ENCODE peak calls at places on chromosomes 6 and 20, in seven cellular contexts. R is cardiac muscle cell, Q is astrocyte of the spinal cord, L is SK-N-SH, O is adipocyte, B is AG10803, F is lower lobe of right lung. N is an unnamed sample.

GRCh38 chr6:130381459-130382380 is 15.9 kb downstream of the TMEM200A start:
- DNase-seq in O (no peak), R (no peak), L (no peak), B (no peak), Q (no peak), F (no peak), N (no peak)

GRCh38 chr6:18099501-18099900 is 23.0 kb downstream of the NHLRC1 start:
- DNase-seq in O (no peak), L (no peak), B (no peak), R (no peak), Q (peak), F (no peak), N (no peak)

GRCh38 chr20:44173116-44173515 is 13.9 kb downstream of the JPH2 start:
- DNase-seq in L (no peak), F (no peak), R (no peak), O (no peak), B (no peak), Q (no peak), N (no peak)

GRCh38 chr6:17725083-17725482 is 18.4 kb upstream of the NUP153 start:
- DNase-seq in L (peak), O (no peak), B (peak), R (peak), Q (peak), F (no peak), N (peak)

GRCh38 chr20:13220194-13220856 is 749 bp upstream of the ISM1 start:
- DNase-seq in L (peak), R (peak), Q (peak), B (peak), O (peak), F (peak), N (peak)

GRCh38 chr20:6121504-6121903 is 1.3 kb downstream of the FERMT1 start:
- DNase-seq in O (no peak), F (no peak), R (no peak), Q (no peak), L (no peak), B (no peak), N (no peak)

GRCh38 chr6:95203153-95203754 is 374.1 kb upstream of the MANEA start:
- DNase-seq in B (no peak), L (peak), F (no peak), Q (peak), R (peak), O (peak), N (peak)

GRCh38 chr6:73079611-73079955 is 145.7 kb downstream of the KHDC1L start:
- DNase-seq in B (peak), L (no peak), Q (peak), R (no peak), O (peak), F (no peak), N (peak)

GRCh38 chr20:20367681-20368413 is at the start of gene INSM1:
- DNase-seq in F (no peak), Q (no peak), R (no peak), L (peak), B (no peak), O (no peak), N (no peak)

GRCh38 chr6:17998442-17998841 is 11.0 kb upstream of the KIF13A start:
- DNase-seq in R (no peak), O (no peak), F (no peak), Q (no peak), B (peak), L (no peak), N (no peak)

DNA sequence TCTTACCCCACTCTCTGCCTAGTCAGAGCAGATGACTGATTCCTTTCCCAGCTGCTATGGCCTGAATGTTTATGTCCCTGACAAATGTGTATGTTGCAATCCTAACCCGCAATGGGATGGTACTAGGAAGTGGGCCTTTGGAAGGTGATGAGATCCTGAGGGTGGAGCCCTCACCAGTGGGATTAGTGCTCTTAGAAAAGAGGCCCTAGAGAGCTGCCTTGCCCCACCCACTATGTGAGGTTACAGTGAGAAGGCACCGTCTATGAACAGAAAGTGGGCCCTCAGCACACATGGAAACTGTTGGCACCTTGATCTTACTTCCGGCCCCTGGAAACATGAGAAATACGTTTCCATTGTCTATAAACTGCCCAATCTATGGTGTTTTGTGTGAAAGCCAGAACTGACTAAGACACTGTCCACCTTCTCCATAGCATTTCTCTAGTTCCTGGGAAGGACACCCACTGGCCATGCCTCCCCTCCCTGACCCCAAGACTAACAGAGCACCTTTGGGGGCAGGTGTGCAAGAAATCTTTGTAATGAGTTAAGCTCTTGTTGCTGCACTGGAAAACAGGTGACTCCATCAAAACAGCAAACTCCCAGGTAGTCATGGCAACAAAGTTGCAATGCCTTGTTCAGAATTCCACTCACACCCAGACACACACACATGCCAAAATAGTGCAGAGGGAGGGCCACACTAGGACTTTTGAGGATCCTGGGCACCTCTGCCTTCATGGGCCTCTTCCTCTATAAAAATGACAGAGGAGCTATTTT is 16.2 kb downstream of the GABRR2 start:
- DNase-seq in B (peak), R (no peak), O (peak), Q (peak), F (no peak), L (no peak), N (peak)
- H3K4me3 ChIP-seq in B (no peak), R (no peak), O (no peak), Q (no peak), F (no peak), L (no peak), N (no peak)

GRCh38 chr20:61292391-61292790 is 40.3 kb downstream of the CDH4 start:
- DNase-seq in L (no peak), Q (no peak), F (no peak), R (no peak), B (no peak), O (no peak), N (no peak)

GRCh38 chr20:61289166-61289565 is 37.1 kb downstream of the CDH4 start:
- DNase-seq in L (no peak), B (no peak), Q (no peak), F (no peak), O (no peak), R (no peak), N (no peak)

GRCh38 chr20:61290721-61291120 is 38.7 kb downstream of the CDH4 start:
- DNase-seq in O (no peak), B (no peak), Q (no peak), R (no peak), L (no peak), F (no peak), N (no peak)

GRCh38 chr20:61292821-61293612 is 41.0 kb downstream of the CDH4 start:
- DNase-seq in Q (no peak), B (no peak), O (no peak), L (no peak), F (no peak), R (no peak), N (no peak)

GRCh38 chr20:61291166-61291829 is 39.2 kb downstream of the CDH4 start:
- DNase-seq in B (no peak), R (no peak), L (no peak), O (no peak), F (no peak), Q (no peak), N (no peak)
- H3K4me3 ChIP-seq in B (no peak), R (no peak), L (no peak), O (no peak), F (no peak), Q (no peak), N (no peak)

DNA sequence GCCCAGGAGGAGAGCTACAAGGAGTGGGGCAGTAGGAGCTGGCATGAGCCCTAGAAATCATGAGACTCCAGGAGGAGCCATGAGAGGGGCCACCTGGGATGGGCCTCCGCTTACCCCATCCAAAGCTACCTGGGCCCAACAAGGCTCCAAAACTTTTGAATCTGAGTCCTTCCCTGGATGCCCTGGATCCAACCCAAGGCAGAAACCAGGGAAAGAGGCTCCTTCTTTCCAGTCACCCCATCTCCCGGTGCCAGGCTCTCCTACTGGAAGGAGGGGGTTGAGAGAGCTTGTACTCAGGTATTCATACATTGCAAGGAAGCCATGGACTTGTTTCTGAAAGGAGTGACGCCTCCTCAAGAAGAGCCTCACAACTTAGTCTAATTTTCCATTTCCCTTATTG is 7.8 kb upstream of the SIRPG start:
- DNase-seq in B (no peak), O (no peak), Q (no peak), R (no peak), L (no peak), F (no peak), N (no peak)
- H3K4me3 ChIP-seq in B (no peak), O (no peak), Q (no peak), R (no peak), L (no peak), F (no peak), N (no peak)

GRCh38 chr6:97275809-97276208 is 7.2 kb downstream of the MMS22L start:
- DNase-seq in O (no peak), L (no peak), B (no peak), R (no peak), F (no peak), Q (no peak), N (no peak)

GRCh38 chr6:97282726-97283617 is at the start of gene MMS22L:
- DNase-seq in R (peak), L (peak), Q (peak), F (peak), O (peak), B (peak), N (peak)

GRCh38 chr6:97282238-97282725 is 734 bp downstream of the MMS22L start:
- DNase-seq in F (no peak), B (peak), O (peak), Q (peak), L (peak), R (peak), N (peak)

DNA sequence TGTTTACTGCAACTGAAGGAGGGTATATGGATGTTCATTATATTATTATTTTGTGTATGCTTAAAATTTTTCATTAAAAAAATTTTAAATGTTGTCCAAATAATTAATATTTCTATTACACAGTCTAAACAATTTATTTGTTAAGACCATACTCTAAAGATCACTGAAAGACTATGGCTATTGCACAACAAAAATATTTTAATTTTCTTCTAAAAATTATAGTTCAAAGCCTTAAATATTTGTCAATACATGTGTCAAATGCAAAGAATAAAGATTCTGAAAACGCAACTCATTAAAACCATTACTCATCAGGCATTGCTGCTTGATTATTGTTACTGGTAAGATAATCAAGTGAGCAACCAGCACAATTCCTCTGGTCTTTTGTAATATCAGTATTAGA is 2.2 kb downstream of the MMS22L start:
- DNase-seq in F (no peak), R (no peak), L (no peak), B (no peak), Q (no peak), O (no peak), N (no peak)
- H3K4me3 ChIP-seq in F (no peak), R (no peak), L (no peak), B (no peak), Q (no peak), O (no peak), N (no peak)

GRCh38 chr6:10418361-10418861 is 3.5 kb upstream of the TFAP2A start:
- DNase-seq in B (no peak), Q (no peak), F (no peak), R (no peak), O (no peak), L (no peak), N (no peak)
- H3K4me3 ChIP-seq in B (no peak), Q (no peak), F (no peak), R (no peak), O (no peak), L (no peak), N (no peak)

DNA sequence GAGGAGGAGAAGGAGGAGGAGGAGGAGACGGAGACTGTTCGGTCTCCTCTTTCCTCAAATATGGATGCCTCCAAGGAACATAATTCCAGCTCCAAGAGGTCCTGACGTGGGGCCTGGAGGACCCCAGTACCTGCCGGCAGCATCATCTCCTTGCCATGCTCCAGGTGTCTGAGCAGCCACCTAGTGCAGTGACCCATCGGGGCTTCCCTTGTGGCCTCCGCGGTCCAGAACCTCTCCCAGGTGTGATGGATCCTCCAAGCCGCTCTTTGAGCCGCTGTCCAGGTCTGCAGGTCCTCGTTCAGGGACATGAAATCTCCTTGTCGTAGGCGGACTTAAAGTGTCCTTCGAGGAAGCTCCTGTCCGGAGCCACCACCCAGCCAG is 35.8 kb upstream of the HLA-C start:
- DNase-seq in Q (no peak), L (no peak), O (no peak), B (no peak), R (no peak), F (no peak), N (no peak)
- H3K4me3 ChIP-seq in Q (no peak), L (no peak), O (no peak), B (no peak), R (no peak), F (peak), N (no peak)

GRCh38 chr6:32255212-32256153 is 31.6 kb upstream of the NOTCH4 start:
- DNase-seq in Q (peak), F (peak), R (peak), O (peak), L (peak), B (peak), N (peak)
- H3K4me3 ChIP-seq in Q (peak), F (peak), R (no peak), O (peak), L (peak), B (peak), N (peak)

GRCh38 chr20:64254571-64255360 is 782 bp upstream of the PCMTD2 start:
- DNase-seq in O (no peak), B (no peak), Q (no peak), R (no peak), L (no peak), F (no peak), N (no peak)
- H3K4me3 ChIP-seq in O (peak), B (peak), Q (peak), R (peak), L (peak), F (peak), N (peak)